ENCODE peak calls at places on chromosome 16, in six cellular contexts. R is IMR-90; I is T-helper 2 cell; T is EL; L is NCI-H82; G is activated CD8-positive, alpha-beta T cell treated with anti-CD3 and anti-CD28 coated beads, Interleukin-2, amount 10 ng/mL, durations not matched to agents 7 days and 5 days. H is an unnamed sample.

GRCh38 chr16:88194397-88195020 is 188.2 kb upstream of the ZNF469 start:
- DNase-seq in R (peak), I (no peak), T (no peak), L (no peak), G (no peak), H (no peak)

GRCh38 chr16:57374067-57374534 is 1.8 kb downstream of the CX3CL1 start:
- DNase-seq in R (peak), I (no peak), T (no peak), L (no peak), G (no peak), H (no peak)

GRCh38 chr16:20867585-20867984 is 32.6 kb downstream of the DCUN1D3 start:
- DNase-seq in R (peak), I (no peak), T (no peak), L (peak), G (no peak), H (no peak)

GRCh38 chr16:71230122-71230845 is at the start of gene HYDIN:
- DNase-seq in R (peak), I (no peak), T (peak), L (peak), G (peak), H (peak)

GRCh38 chr16:4336701-4337539 is 14.2 kb downstream of the PAM16 start:
- DNase-seq in R (no peak), I (no peak), T (no peak), L (no peak), G (no peak), H (no peak)

GRCh38 chr16:56478228-56479049 is 27.1 kb downstream of the OGFOD1 start:
- DNase-seq in R (peak), I (no peak), T (no peak), L (no peak), G (no peak), H (no peak)

GRCh38 chr16:64589836-64590235 is 532.0 kb downstream of the CDH11 start:
- DNase-seq in R (peak), I (no peak), T (peak), L (no peak), G (no peak), H (no peak)

GRCh38 chr16:791131-791530 is 2.7 kb downstream of the CHTF18 start:
- DNase-seq in R (no peak), I (no peak), T (no peak), L (no peak), G (no peak), H (no peak)

GRCh38 chr16:450800-451512 is 25.5 kb downstream of the RAB11FIP3 start:
- DNase-seq in R (no peak), I (no peak), T (no peak), L (no peak), G (no peak), H (no peak)

GRCh38 chr16:21524068-21524751 is 75.2 kb upstream of the METTL9 start:
- DNase-seq in R (no peak), I (no peak), T (no peak), L (no peak), G (no peak), H (no peak)

GRCh38 chr16:1688807-1689560 is 10.9 kb downstream of the JPT2 start:
- DNase-seq in R (no peak), I (no peak), T (peak), L (no peak), G (no peak), H (peak)

GRCh38 chr16:58345574-58346354 is 46.5 kb upstream of the GINS3 start:
- DNase-seq in R (no peak), I (no peak), T (no peak), L (no peak), G (no peak), H (no peak)

GRCh38 chr16:27220527-27220926 is 17.2 kb downstream of the KDM8 start:
- DNase-seq in R (no peak), I (no peak), T (no peak), L (no peak), G (no peak), H (no peak)

GRCh38 chr16:81367821-81368220 is 53.1 kb downstream of the GAN start:
- DNase-seq in R (no peak), I (no peak), T (no peak), L (no peak), G (no peak), H (no peak)

H was measured in keratinocyte.